ENCODE peak calls at places on chromosomes 4 and X, in five cellular contexts. One of them, this sample, is unnamed.
A peak's percentile ranks its signal among the peaks of the same experiment; 100 is the strongest.

GRCh38 chr4:176393306-176394013 is 73.7 kb downstream of the SPCS3 start:
- DNase-seq in NCI-H2081: no peak
- DNase-seq in non-pigmented ciliary epithelial cell: no peak
- DNase-seq in T47D: peak; percentile 2
- DNase-seq in NCI-H526: no peak
- DNase-seq in this sample: no peak

GRCh38 chrX:1392376-1393130 is 640 bp upstream of the SLC25A6 start:
- DNase-seq in NCI-H2081: no peak
- DNase-seq in non-pigmented ciliary epithelial cell: no peak
- DNase-seq in T47D: peak; percentile 83
- DNase-seq in NCI-H526: no peak
- DNase-seq in this sample: no peak

GRCh38 chr4:141248029-141248428 is 27.3 kb downstream of the ZNF330 start:
- DNase-seq in NCI-H2081: no peak
- DNase-seq in non-pigmented ciliary epithelial cell: peak; percentile 65
- DNase-seq in T47D: no peak
- DNase-seq in NCI-H526: no peak
- DNase-seq in this sample: no peak

GRCh38 chr4:161237495-161237894 is 926.3 kb downstream of the FSTL5 start:
- DNase-seq in NCI-H2081: no peak
- DNase-seq in non-pigmented ciliary epithelial cell: no peak
- DNase-seq in T47D: no peak
- DNase-seq in NCI-H526: peak; percentile 8
- DNase-seq in this sample: no peak

GRCh38 chrX:124045109-124045508 is 83.6 kb downstream of the STAG2 start:
- DNase-seq in NCI-H2081: no peak
- DNase-seq in non-pigmented ciliary epithelial cell: no peak
- DNase-seq in T47D: no peak
- DNase-seq in NCI-H526: no peak
- DNase-seq in this sample: no peak

GRCh38 chrX:110003167-110004156 is 548 bp downstream of the TMEM164 start:
- DNase-seq in NCI-H2081: peak; percentile 49
- DNase-seq in non-pigmented ciliary epithelial cell: no peak
- DNase-seq in T47D: no peak
- DNase-seq in NCI-H526: peak; percentile 25
- DNase-seq in this sample: no peak

GRCh38 chrX:73262991-73263390 is 48.3 kb upstream of the NAP1L2 start:
- DNase-seq in NCI-H2081: no peak
- DNase-seq in non-pigmented ciliary epithelial cell: no peak
- DNase-seq in T47D: peak; percentile 9
- DNase-seq in NCI-H526: peak; percentile 22
- DNase-seq in this sample: no peak

GRCh38 chr4:123299212-123299651 is 97.4 kb upstream of the SPRY1 start:
- DNase-seq in NCI-H2081: no peak
- DNase-seq in non-pigmented ciliary epithelial cell: peak; percentile 49
- DNase-seq in T47D: peak; percentile 44
- DNase-seq in NCI-H526: no peak
- DNase-seq in this sample: no peak

GRCh38 chrX:141176586-141177451 is at the start of gene LDOC1:
- DNase-seq in NCI-H2081: peak; percentile 23
- DNase-seq in non-pigmented ciliary epithelial cell: no peak
- DNase-seq in T47D: peak; percentile 82
- DNase-seq in NCI-H526: peak; percentile 63
- DNase-seq in this sample: no peak